ENCODE peak calls at places on chromosomes 3 and 15, in ten cellular contexts. One of them, this sample, is unnamed.

GRCh38 chr3:127065561-127066270 is 82.8 kb downstream of the PLXNA1 start:
- DNase-seq in ovary: no peak
- DNase-seq in breast epithelium: no peak
- DNase-seq in right atrium auricular region: no peak
- DNase-seq in heart left ventricle: no peak
- DNase-seq in cardiac muscle cell: no peak
- DNase-seq in tibial nerve: no peak
- DNase-seq in PC-9: no peak
- DNase-seq in Panc1: no peak
- DNase-seq in CD8-positive, alpha-beta T cell: no peak
- DNase-seq in this sample: no peak

GRCh38 chr15:99127773-99128172 is 22.9 kb downstream of the SYNM start:
- DNase-seq in heart left ventricle: no peak
- DNase-seq in ovary: no peak
- DNase-seq in breast epithelium: no peak
- DNase-seq in tibial nerve: no peak
- DNase-seq in PC-9: no peak
- DNase-seq in CD8-positive, alpha-beta T cell: no peak
- DNase-seq in cardiac muscle cell: no peak
- DNase-seq in Panc1: no peak
- DNase-seq in right atrium auricular region: no peak
- DNase-seq in this sample: no peak

GRCh38 chr15:25619076-25619475 is 180.3 kb upstream of the UBE3A start:
- DNase-seq in breast epithelium: no peak
- DNase-seq in cardiac muscle cell: no peak
- DNase-seq in tibial nerve: no peak
- DNase-seq in heart left ventricle: no peak
- DNase-seq in ovary: no peak
- DNase-seq in Panc1: no peak
- DNase-seq in right atrium auricular region: no peak
- DNase-seq in PC-9: no peak
- DNase-seq in CD8-positive, alpha-beta T cell: no peak
- DNase-seq in this sample: no peak

GRCh38 chr15:32919749-32920414 is 202.1 kb downstream of the GREM1 start:
- DNase-seq in Panc1: no peak
- DNase-seq in right atrium auricular region: no peak
- DNase-seq in CD8-positive, alpha-beta T cell: no peak
- DNase-seq in tibial nerve: no peak
- DNase-seq in heart left ventricle: no peak
- DNase-seq in cardiac muscle cell: no peak
- DNase-seq in PC-9: no peak
- DNase-seq in breast epithelium: no peak
- DNase-seq in ovary: no peak
- DNase-seq in this sample: no peak

GRCh38 chr3:36538405-36538804 is 158.1 kb downstream of the STAC start:
- DNase-seq in Panc1: no peak
- DNase-seq in heart left ventricle: no peak
- DNase-seq in cardiac muscle cell: no peak
- DNase-seq in CD8-positive, alpha-beta T cell: no peak
- DNase-seq in right atrium auricular region: no peak
- DNase-seq in PC-9: no peak
- DNase-seq in breast epithelium: no peak
- DNase-seq in ovary: no peak
- DNase-seq in tibial nerve: no peak
- DNase-seq in this sample: no peak

GRCh38 chr15:66966256-66966655 is 99.1 kb upstream of the SMAD3 start:
- DNase-seq in PC-9: no peak
- DNase-seq in heart left ventricle: no peak
- DNase-seq in cardiac muscle cell: no peak
- DNase-seq in CD8-positive, alpha-beta T cell: no peak
- DNase-seq in tibial nerve: no peak
- DNase-seq in right atrium auricular region: no peak
- DNase-seq in ovary: no peak
- DNase-seq in Panc1: no peak
- DNase-seq in breast epithelium: no peak
- DNase-seq in this sample: no peak

GRCh38 chr3:127320529-127321121 is 32.8 kb upstream of the PRR20G start:
- DNase-seq in breast epithelium: no peak
- DNase-seq in Panc1: no peak
- DNase-seq in cardiac muscle cell: peak; percentile 52
- DNase-seq in ovary: no peak
- DNase-seq in CD8-positive, alpha-beta T cell: no peak
- DNase-seq in heart left ventricle: no peak
- DNase-seq in tibial nerve: no peak
- DNase-seq in PC-9: no peak
- DNase-seq in right atrium auricular region: no peak
- DNase-seq in this sample: no peak

GRCh38 chr3:187591051-187591450 is 79.1 kb downstream of the SST start:
- DNase-seq in right atrium auricular region: no peak
- DNase-seq in Panc1: no peak
- DNase-seq in cardiac muscle cell: no peak
- DNase-seq in ovary: no peak
- DNase-seq in heart left ventricle: no peak
- DNase-seq in CD8-positive, alpha-beta T cell: no peak
- DNase-seq in PC-9: no peak
- DNase-seq in breast epithelium: no peak
- DNase-seq in tibial nerve: no peak
- DNase-seq in this sample: no peak

GRCh38 chr15:100385300-100385699 is 43.5 kb upstream of the ADAMTS17 start:
- DNase-seq in PC-9: no peak
- DNase-seq in ovary: no peak
- DNase-seq in cardiac muscle cell: no peak
- DNase-seq in breast epithelium: no peak
- DNase-seq in right atrium auricular region: no peak
- DNase-seq in CD8-positive, alpha-beta T cell: no peak
- DNase-seq in Panc1: no peak
- DNase-seq in heart left ventricle: no peak
- DNase-seq in tibial nerve: no peak
- DNase-seq in this sample: no peak

GRCh38 chr3:54087581-54088410 is 34.6 kb upstream of the CACNA2D3 start:
- DNase-seq in heart left ventricle: no peak
- DNase-seq in right atrium auricular region: no peak
- DNase-seq in ovary: no peak
- DNase-seq in CD8-positive, alpha-beta T cell: no peak
- DNase-seq in PC-9: no peak
- DNase-seq in tibial nerve: no peak
- DNase-seq in Panc1: no peak
- DNase-seq in breast epithelium: no peak
- DNase-seq in cardiac muscle cell: peak; percentile 9
- DNase-seq in this sample: no peak
- H3K4me3 ChIP-seq in heart left ventricle: peak overlapping the region; percentile 36
- H3K4me3 ChIP-seq in right atrium auricular region: peak overlapping the region; percentile 27
- H3K4me3 ChIP-seq in ovary: no peak overlapping the region
- H3K4me3 ChIP-seq in CD8-positive, alpha-beta T cell: no peak overlapping the region
- H3K4me3 ChIP-seq in PC-9: no peak overlapping the region
- H3K4me3 ChIP-seq in tibial nerve: peak overlapping the region; percentile 14
- H3K4me3 ChIP-seq in Panc1: no peak overlapping the region
- H3K4me3 ChIP-seq in breast epithelium: peak overlapping the region; percentile 21
- H3K4me3 ChIP-seq in cardiac muscle cell: peak overlapping the region; percentile 3
- H3K4me3 ChIP-seq in this sample: peak overlapping the region; percentile 61

GRCh38 chr3:4458961-4459360 is 8.1 kb downstream of the SUMF1 start:
- DNase-seq in heart left ventricle: no peak
- DNase-seq in tibial nerve: no peak
- DNase-seq in breast epithelium: no peak
- DNase-seq in cardiac muscle cell: no peak
- DNase-seq in PC-9: no peak
- DNase-seq in CD8-positive, alpha-beta T cell: no peak
- DNase-seq in right atrium auricular region: no peak
- DNase-seq in Panc1: no peak
- DNase-seq in ovary: no peak
- DNase-seq in this sample: no peak

GRCh38 chr3:4460334-4460733 is 6.7 kb downstream of the SUMF1 start:
- DNase-seq in heart left ventricle: no peak
- DNase-seq in cardiac muscle cell: no peak
- DNase-seq in ovary: no peak
- DNase-seq in tibial nerve: no peak
- DNase-seq in PC-9: no peak
- DNase-seq in Panc1: no peak
- DNase-seq in breast epithelium: no peak
- DNase-seq in CD8-positive, alpha-beta T cell: no peak
- DNase-seq in right atrium auricular region: no peak
- DNase-seq in this sample: no peak

GRCh38 chr3:4462641-4463040 is 4.4 kb downstream of the SUMF1 start:
- DNase-seq in CD8-positive, alpha-beta T cell: no peak
- DNase-seq in right atrium auricular region: no peak
- DNase-seq in ovary: no peak
- DNase-seq in Panc1: no peak
- DNase-seq in PC-9: no peak
- DNase-seq in heart left ventricle: no peak
- DNase-seq in tibial nerve: no peak
- DNase-seq in breast epithelium: no peak
- DNase-seq in cardiac muscle cell: no peak
- DNase-seq in this sample: no peak

GRCh38 chr3:4464579-4464978 is 2.5 kb downstream of the SUMF1 start:
- DNase-seq in breast epithelium: no peak
- DNase-seq in CD8-positive, alpha-beta T cell: no peak
- DNase-seq in right atrium auricular region: no peak
- DNase-seq in heart left ventricle: no peak
- DNase-seq in tibial nerve: no peak
- DNase-seq in cardiac muscle cell: no peak
- DNase-seq in PC-9: no peak
- DNase-seq in Panc1: no peak
- DNase-seq in ovary: no peak
- DNase-seq in this sample: no peak

DNA sequence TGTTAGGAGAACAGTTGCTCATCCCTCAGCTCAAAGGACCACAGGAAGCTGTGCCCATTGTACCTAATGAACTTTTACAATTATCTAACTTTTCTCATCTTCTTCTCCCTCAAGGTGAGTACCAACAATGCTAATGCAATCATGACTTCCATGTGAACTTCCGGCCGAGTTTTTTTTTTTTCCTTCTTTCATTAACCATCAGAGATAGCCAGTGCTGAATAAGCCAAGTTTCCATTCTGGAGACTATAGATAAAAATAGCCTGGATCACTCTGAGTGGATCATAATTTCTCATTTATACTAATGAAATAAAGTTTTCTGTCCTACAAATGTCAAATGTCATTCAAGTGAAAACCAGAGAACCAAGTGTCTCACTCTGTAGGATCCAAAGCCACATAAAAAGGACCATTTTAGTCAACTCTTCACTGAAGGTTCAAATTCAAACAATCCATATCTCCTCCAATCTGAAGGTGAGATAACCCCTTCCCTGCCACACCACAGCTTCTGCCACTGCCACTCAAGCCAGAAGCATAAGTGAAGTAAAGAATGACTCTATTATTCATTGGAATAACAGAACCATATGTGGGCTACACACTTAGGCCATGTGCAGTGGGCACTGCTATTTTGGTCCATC is 5.5 kb downstream of the SUMF1 start:
- DNase-seq in cardiac muscle cell: no peak
- DNase-seq in CD8-positive, alpha-beta T cell: no peak
- DNase-seq in right atrium auricular region: no peak
- DNase-seq in ovary: no peak
- DNase-seq in breast epithelium: no peak
- DNase-seq in PC-9: no peak
- DNase-seq in Panc1: no peak
- DNase-seq in heart left ventricle: no peak
- DNase-seq in tibial nerve: no peak
- DNase-seq in this sample: no peak
- H3K27ac ChIP-seq in cardiac muscle cell: no peak overlapping the region
- H3K27ac ChIP-seq in CD8-positive, alpha-beta T cell: no peak overlapping the region
- H3K27ac ChIP-seq in right atrium auricular region: no peak overlapping the region
- H3K27ac ChIP-seq in ovary: no peak overlapping the region
- H3K27ac ChIP-seq in breast epithelium: no peak overlapping the region
- H3K27ac ChIP-seq in PC-9: no peak overlapping the region
- H3K27ac ChIP-seq in Panc1: no peak overlapping the region
- H3K27ac ChIP-seq in heart left ventricle: no peak overlapping the region
- H3K27ac ChIP-seq in tibial nerve: no peak overlapping the region
- H3K27ac ChIP-seq in this sample: no peak overlapping the region

GRCh38 chr3:171880471-171880870 is 37.3 kb downstream of the TMEM212 start:
- DNase-seq in Panc1: no peak
- DNase-seq in ovary: no peak
- DNase-seq in breast epithelium: no peak
- DNase-seq in tibial nerve: no peak
- DNase-seq in CD8-positive, alpha-beta T cell: no peak
- DNase-seq in cardiac muscle cell: no peak
- DNase-seq in heart left ventricle: no peak
- DNase-seq in right atrium auricular region: no peak
- DNase-seq in PC-9: no peak
- DNase-seq in this sample: no peak
- H3K4me3 ChIP-seq in Panc1: no peak overlapping the region
- H3K4me3 ChIP-seq in ovary: no peak overlapping the region
- H3K4me3 ChIP-seq in breast epithelium: no peak overlapping the region
- H3K4me3 ChIP-seq in tibial nerve: no peak overlapping the region
- H3K4me3 ChIP-seq in CD8-positive, alpha-beta T cell: no peak overlapping the region
- H3K4me3 ChIP-seq in cardiac muscle cell: no peak overlapping the region
- H3K4me3 ChIP-seq in heart left ventricle: no peak overlapping the region
- H3K4me3 ChIP-seq in right atrium auricular region: no peak overlapping the region
- H3K4me3 ChIP-seq in PC-9: no peak overlapping the region
- H3K4me3 ChIP-seq in this sample: no peak overlapping the region

GRCh38 chr3:9202546-9202945 is 46.9 kb downstream of the SRGAP3 start:
- DNase-seq in heart left ventricle: no peak
- DNase-seq in breast epithelium: no peak
- DNase-seq in right atrium auricular region: no peak
- DNase-seq in CD8-positive, alpha-beta T cell: no peak
- DNase-seq in PC-9: no peak
- DNase-seq in tibial nerve: no peak
- DNase-seq in Panc1: no peak
- DNase-seq in cardiac muscle cell: no peak
- DNase-seq in ovary: no peak
- DNase-seq in this sample: no peak

GRCh38 chr3:9203317-9203716 is 46.1 kb downstream of the SRGAP3 start:
- DNase-seq in Panc1: no peak
- DNase-seq in heart left ventricle: no peak
- DNase-seq in cardiac muscle cell: no peak
- DNase-seq in right atrium auricular region: no peak
- DNase-seq in PC-9: no peak
- DNase-seq in breast epithelium: no peak
- DNase-seq in CD8-positive, alpha-beta T cell: no peak
- DNase-seq in tibial nerve: no peak
- DNase-seq in ovary: no peak
- DNase-seq in this sample: no peak

GRCh38 chr3:9201278-9201677 is 48.2 kb downstream of the SRGAP3 start:
- DNase-seq in PC-9: no peak
- DNase-seq in CD8-positive, alpha-beta T cell: no peak
- DNase-seq in ovary: no peak
- DNase-seq in cardiac muscle cell: no peak
- DNase-seq in right atrium auricular region: no peak
- DNase-seq in Panc1: no peak
- DNase-seq in breast epithelium: no peak
- DNase-seq in tibial nerve: no peak
- DNase-seq in heart left ventricle: no peak
- DNase-seq in this sample: no peak

GRCh38 chr3:9204253-9205005 is 45.0 kb downstream of the SRGAP3 start:
- DNase-seq in right atrium auricular region: no peak
- DNase-seq in Panc1: no peak
- DNase-seq in breast epithelium: no peak
- DNase-seq in PC-9: no peak
- DNase-seq in cardiac muscle cell: peak; percentile 43
- DNase-seq in heart left ventricle: no peak
- DNase-seq in CD8-positive, alpha-beta T cell: no peak
- DNase-seq in tibial nerve: no peak
- DNase-seq in ovary: no peak
- DNase-seq in this sample: no peak

DNA sequence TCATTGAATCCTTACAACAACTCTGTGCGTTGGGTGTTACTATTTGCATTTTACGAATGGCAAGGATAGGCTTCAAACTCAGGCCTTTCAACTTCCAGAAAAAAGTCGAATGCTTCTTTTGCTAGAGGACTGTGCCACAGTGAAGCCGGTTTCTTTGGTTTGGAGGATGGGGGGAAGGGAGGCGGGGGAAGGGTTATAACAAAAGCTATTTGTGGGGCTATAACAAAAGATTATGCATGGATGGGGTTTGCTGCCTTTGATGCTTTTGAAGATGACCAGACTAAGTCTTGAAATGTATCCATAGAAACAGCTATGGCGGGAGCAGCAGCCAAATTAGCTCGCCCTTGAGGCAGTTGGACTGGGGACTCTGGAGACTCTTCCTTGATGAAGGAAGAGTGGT is 47.6 kb downstream of the SRGAP3 start:
- DNase-seq in breast epithelium: no peak
- DNase-seq in ovary: no peak
- DNase-seq in PC-9: no peak
- DNase-seq in heart left ventricle: no peak
- DNase-seq in tibial nerve: no peak
- DNase-seq in CD8-positive, alpha-beta T cell: no peak
- DNase-seq in Panc1: no peak
- DNase-seq in right atrium auricular region: no peak
- DNase-seq in cardiac muscle cell: no peak
- DNase-seq in this sample: no peak
- H3K27ac ChIP-seq in breast epithelium: no peak overlapping the region
- H3K27ac ChIP-seq in ovary: no peak overlapping the region
- H3K27ac ChIP-seq in PC-9: no peak overlapping the region
- H3K27ac ChIP-seq in heart left ventricle: no peak overlapping the region
- H3K27ac ChIP-seq in tibial nerve: no peak overlapping the region
- H3K27ac ChIP-seq in CD8-positive, alpha-beta T cell: no peak overlapping the region
- H3K27ac ChIP-seq in Panc1: no peak overlapping the region
- H3K27ac ChIP-seq in right atrium auricular region: no peak overlapping the region
- H3K27ac ChIP-seq in cardiac muscle cell: no peak overlapping the region
- H3K27ac ChIP-seq in this sample: no peak overlapping the region

This sample was measured in coronary artery.